ENCODE peak calls at places on chromosome 7, in four cellular contexts. B, O, Q and G are unnamed samples.

GRCh38 chr7:107725138-107725740 is 18.7 kb upstream of the CBLL1 start:
- DNase-seq in Q (peak), O (peak), B (peak), G (peak)

GRCh38 chr7:127365957-127366315 is 26.6 kb downstream of the ZNF800 start:
- DNase-seq in O (no peak), Q (no peak), B (no peak), G (no peak)

GRCh38 chr7:150514748-150515222 is at the start of gene GIMAP7:
- DNase-seq in B (no peak), O (peak), Q (no peak), G (no peak)

GRCh38 chr7:41451826-41452225 is 251.1 kb downstream of the INHBA start:
- DNase-seq in O (no peak), B (no peak), Q (no peak), G (no peak)

GRCh38 chr7:156818133-156818532 is 74.8 kb downstream of the LMBR1 start:
- DNase-seq in B (no peak), O (no peak), Q (no peak), G (peak)

GRCh38 chr7:3560495-3560894 is 259.4 kb downstream of the SDK1 start:
- DNase-seq in O (no peak), B (no peak), Q (no peak), G (no peak)

GRCh38 chr7:100568176-100568935 is 5.3 kb downstream of the SAP25 start:
- DNase-seq in Q (no peak), O (no peak), B (no peak), G (peak)

GRCh38 chr7:83413425-83413824 is 235.5 kb downstream of the SEMA3E start:
- DNase-seq in O (no peak), Q (no peak), B (no peak), G (no peak)

GRCh38 chr7:74320645-74321178 is 31.5 kb downstream of the CLIP2 start:
- DNase-seq in B (no peak), O (no peak), Q (peak), G (no peak)

GRCh38 chr7:91185771-91186170 is 78.5 kb upstream of the FZD1 start:
- DNase-seq in B (no peak), O (no peak), Q (no peak), G (no peak)

GRCh38 chr7:42237891-42238531 is 1.0 kb upstream of the GLI3 start:
- DNase-seq in Q (peak), O (no peak), B (peak), G (no peak)

GRCh38 chr7:138246391-138246790 is 170.1 kb downstream of the AKR1D1 start:
- DNase-seq in Q (no peak), O (no peak), B (no peak), G (no peak)

GRCh38 chr7:133629696-133630095 is 376.8 kb downstream of the EXOC4 start:
- DNase-seq in Q (no peak), O (no peak), B (no peak), G (no peak)

GRCh38 chr7:158707610-158708009 is 3.0 kb upstream of the NCAPG2 start:
- DNase-seq in O (no peak), Q (no peak), B (no peak), G (peak)

GRCh38 chr7:139242741-139243281 is 11.8 kb downstream of the UBN2 start:
- DNase-seq in Q (peak), B (no peak), O (no peak), G (no peak)

GRCh38 chr7:156466955-156467625 is 173.5 kb upstream of the RNF32 start:
- DNase-seq in B (no peak), O (no peak), Q (no peak), G (no peak)

GRCh38 chr7:23893172-23893941 is 183.3 kb downstream of the STK31 start:
- DNase-seq in B (no peak), O (no peak), Q (no peak), G (no peak)

GRCh38 chr7:45080265-45080957 is 8.4 kb downstream of the NACAD start:
- DNase-seq in Q (no peak), O (no peak), B (peak), G (no peak)

GRCh38 chr7:24573554-24574338 is 494 bp downstream of the PALS2 start:
- DNase-seq in O (no peak), Q (peak), B (peak), G (peak)

GRCh38 chr7:139430443-139430842 is 53.0 kb downstream of the KLRG2 start:
- DNase-seq in Q (no peak), O (no peak), B (no peak), G (no peak)

GRCh38 chr7:69932034-69932628 is 333.9 kb downstream of the AUTS2 start:
- DNase-seq in Q (no peak), O (no peak), B (peak), G (no peak)

GRCh38 chr7:30556854-30557644 is 37.6 kb upstream of the GARS1 start:
- DNase-seq in O (no peak), Q (no peak), B (peak), G (no peak)

GRCh38 chr7:130903358-130903974 is 169.5 kb upstream of the KLF14 start:
- DNase-seq in O (no peak), Q (no peak), B (no peak), G (no peak)

GRCh38 chr7:101817031-101817929 is at the start of gene CUX1:
- DNase-seq in O (no peak), B (peak), Q (no peak), G (peak)

GRCh38 chr7:21828846-21829245 is 116.9 kb downstream of the CDCA7L start:
- DNase-seq in O (no peak), Q (no peak), B (peak), G (no peak)

GRCh38 chr7:138543739-138544138 is 83.7 kb downstream of the TRIM24 start:
- DNase-seq in O (no peak), B (no peak), Q (no peak), G (no peak)

GRCh38 chr7:100372256-100372655 is 1.0 kb upstream of the PILRA start:
- DNase-seq in Q (no peak), B (no peak), O (no peak), G (no peak)

GRCh38 chr7:152678133-152678645 is 2.2 kb upstream of the XRCC2 start:
- DNase-seq in B (no peak), Q (no peak), O (no peak), G (no peak)

GRCh38 chr7:38909870-38910269 is 879 bp upstream of the VPS41 start:
- DNase-seq in B (no peak), O (no peak), Q (peak), G (no peak)

GRCh38 chr7:101232141-101232821 is 5.3 kb downstream of the CLDN15 start:
- DNase-seq in B (peak), O (no peak), Q (peak), G (no peak)

GRCh38 chr7:105782391-105783063 is 93.9 kb downstream of the ATXN7L1 start:
- DNase-seq in O (no peak), Q (no peak), B (no peak), G (no peak)

GRCh38 chr7:75889223-75889825 is 10.5 kb downstream of the RHBDD2 start:
- DNase-seq in O (no peak), Q (no peak), B (no peak), G (no peak)

GRCh38 chr7:30869794-30870491 is 41.7 kb upstream of the AQP1 start:
- DNase-seq in Q (no peak), B (no peak), O (no peak), G (no peak)

GRCh38 chr7:699260-700170 is 27.0 kb upstream of the DNAAF5 start:
- DNase-seq in B (no peak), O (no peak), Q (peak), G (no peak)

GRCh38 chr7:149310113-149310836 is 48.3 kb downstream of the ZNF783 start:
- DNase-seq in B (no peak), Q (peak), O (peak), G (peak)
- TF ChIP-seq NR2C2 in B (no peak), Q (no peak), O (no peak), G (no peak)

GRCh38 chr7:77346441-77346840 is 69.7 kb downstream of the GSAP start:
- DNase-seq in Q (no peak), O (no peak), B (no peak), G (no peak)

GRCh38 chr7:77349141-77349540 is 67.0 kb downstream of the GSAP start:
- DNase-seq in Q (no peak), B (no peak), O (no peak), G (no peak)

GRCh38 chr7:77352688-77353406 is 63.3 kb downstream of the GSAP start:
- DNase-seq in O (no peak), Q (no peak), B (no peak), G (no peak)

GRCh38 chr7:77351539-77352004 is 64.6 kb downstream of the GSAP start:
- DNase-seq in O (peak), B (no peak), Q (no peak), G (no peak)

GRCh38 chr7:77348371-77348813 is 67.8 kb downstream of the GSAP start:
- DNase-seq in Q (no peak), B (no peak), O (no peak), G (no peak)
- TF ChIP-seq NR2C2 in Q (no peak), B (no peak), O (no peak), G (no peak)

DNA sequence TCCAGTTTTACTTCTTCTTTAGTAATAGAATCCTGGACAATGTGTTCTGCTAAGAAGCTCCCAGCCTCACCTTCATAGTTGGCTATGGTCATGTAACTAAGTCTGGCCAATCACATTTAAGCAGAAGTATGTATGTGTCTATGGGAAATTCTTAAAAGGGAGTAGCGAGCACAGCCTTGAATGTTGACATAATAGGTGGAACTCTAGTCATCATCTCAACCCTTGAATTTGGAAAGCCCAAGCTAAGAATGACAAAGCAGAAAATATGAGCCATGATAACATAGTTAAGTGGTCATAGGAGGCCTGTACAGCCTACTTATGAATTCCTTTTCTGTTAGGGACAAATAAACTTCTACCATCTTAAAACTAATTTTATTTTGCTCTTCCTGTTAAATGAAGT is 134.1 kb downstream of the MAGI2 start:
- DNase-seq in O (no peak), B (no peak), Q (no peak), G (no peak)
- TF ChIP-seq NR2C2 in O (no peak), B (no peak), Q (no peak), G (no peak)

GRCh38 chr7:65448824-65449504 is 75.3 kb downstream of the ZNF92 start:
- DNase-seq in O (no peak), B (no peak), Q (no peak), G (no peak)

GRCh38 chr7:65441010-65441409 is 67.4 kb downstream of the ZNF92 start:
- DNase-seq in B (no peak), Q (no peak), O (no peak), G (no peak)

GRCh38 chr7:65449505-65449852 is 75.8 kb downstream of the ZNF92 start:
- DNase-seq in O (no peak), B (no peak), Q (no peak), G (no peak)

GRCh38 chr7:65444211-65444842 is 70.7 kb downstream of the ZNF92 start:
- DNase-seq in Q (no peak), O (no peak), B (no peak), G (peak)

GRCh38 chr7:65444899-65445823 is 71.5 kb downstream of the ZNF92 start:
- DNase-seq in Q (no peak), B (no peak), O (no peak), G (peak)
- TF ChIP-seq NR2C2 in Q (no peak), B (no peak), O (no peak), G (peak)

GRCh38 chr7:89495704-89496103 is 658.6 kb upstream of the STEAP1 start:
- DNase-seq in O (no peak), Q (no peak), B (no peak), G (no peak)
- TF ChIP-seq NR2C2 in O (no peak), Q (no peak), B (no peak), G (no peak)

GRCh38 chr7:50362712-50363282 is 58.3 kb downstream of the IKZF1 start:
- DNase-seq in B (no peak), O (no peak), Q (no peak), G (no peak)

GRCh38 chr7:50364645-50365044 is 60.1 kb downstream of the IKZF1 start:
- DNase-seq in Q (no peak), B (no peak), O (no peak), G (no peak)

GRCh38 chr7:50366311-50366710 is 61.8 kb downstream of the IKZF1 start:
- DNase-seq in O (no peak), Q (no peak), B (no peak), G (no peak)

GRCh38 chr7:50362142-50362541 is 57.6 kb downstream of the IKZF1 start:
- DNase-seq in B (no peak), Q (no peak), O (no peak), G (no peak)

GRCh38 chr7:50363327-50364060 is 59.0 kb downstream of the IKZF1 start:
- DNase-seq in Q (no peak), B (no peak), O (no peak), G (no peak)
- TF ChIP-seq NR2C2 in Q (no peak), B (no peak), O (no peak), G (no peak)

GRCh38 chr7:27148776-27149641 is 1.4 kb upstream of the HOXA6 start:
- DNase-seq in Q (no peak), B (no peak), O (no peak), G (no peak)
- TF ChIP-seq NR2C2 in Q (no peak), B (no peak), O (no peak), G (no peak)

GRCh38 chr7:37380831-37381230 is 67.8 kb downstream of the ELMO1 start:
- DNase-seq in Q (no peak), B (no peak), O (no peak), G (no peak)

GRCh38 chr7:37390149-37390548 is 58.5 kb downstream of the ELMO1 start:
- DNase-seq in B (no peak), Q (no peak), O (no peak), G (no peak)

GRCh38 chr7:37382546-37383088 is 66.0 kb downstream of the ELMO1 start:
- DNase-seq in O (no peak), B (no peak), Q (no peak), G (no peak)

GRCh38 chr7:37385787-37386186 is 62.9 kb downstream of the ELMO1 start:
- DNase-seq in B (no peak), Q (no peak), O (no peak), G (no peak)
- TF ChIP-seq NR2C2 in B (no peak), Q (no peak), O (no peak), G (no peak)

GRCh38 chr7:93717217-93717900 is 142.8 kb upstream of the CALCR start:
- DNase-seq in O (no peak), Q (no peak), B (no peak), G (no peak)

GRCh38 chr7:93719546-93719945 is 145.0 kb upstream of the CALCR start:
- DNase-seq in O (no peak), Q (no peak), B (no peak), G (no peak)

GRCh38 chr7:93711926-93712325 is 137.4 kb upstream of the CALCR start:
- DNase-seq in B (no peak), O (no peak), Q (no peak), G (no peak)

GRCh38 chr7:93720106-93720505 is 145.6 kb upstream of the CALCR start:
- DNase-seq in O (no peak), B (no peak), Q (no peak), G (no peak)

DNA sequence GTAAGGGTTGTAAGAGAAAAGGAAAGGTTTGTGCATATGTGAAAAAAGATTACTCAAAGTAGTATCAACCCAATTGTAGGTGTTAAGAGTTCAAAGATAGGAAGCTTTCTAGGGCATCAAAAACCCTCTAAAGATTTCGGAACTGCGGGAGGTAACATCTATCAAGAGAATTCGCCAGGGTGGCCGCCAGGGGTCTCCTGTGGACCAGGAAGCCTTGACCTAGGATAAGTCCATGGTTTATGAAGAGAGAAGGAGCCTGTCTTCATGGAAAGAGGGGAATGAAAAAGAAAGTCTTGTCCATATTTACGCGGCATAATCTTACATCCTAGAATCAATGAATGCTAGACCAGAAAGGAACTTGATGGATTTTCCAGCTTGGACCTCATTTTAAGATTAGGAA is 140.7 kb upstream of the CALCR start:
- DNase-seq in O (no peak), B (peak), Q (peak), G (peak)
- TF ChIP-seq NR2C2 in O (no peak), B (no peak), Q (no peak), G (no peak)

GRCh38 chr7:4682621-4683042 is 537 bp downstream of the FOXK1 start:
- DNase-seq in Q (peak), B (peak), O (no peak), G (no peak)
- TF ChIP-seq NR2C2 in Q (no peak), B (no peak), O (no peak), G (no peak)